ENCODE peak calls at places on chromosomes 11 and 22, in four cellular contexts. E is mesendoderm, B is H1, A is neuronal stem cell. H is an unnamed sample. For H3K79me1, the result is how much of the 10 kb centered on the place peaks cover.

GRCh38 chr11:6202036-6202435 is 3.0 kb downstream of the OR52W1 start:
- DNase-seq in E (no peak), B (no peak), A (no peak), H (no peak)

GRCh38 chr22:18048441-18048898 is 24.1 kb upstream of the MICAL3 start:
- DNase-seq in E (no peak), B (no peak), A (no peak), H (no peak)

GRCh38 chr22:20464096-20464614 is 26.5 kb upstream of the SCARF2 start:
- DNase-seq in E (no peak), B (no peak), A (no peak), H (no peak)

GRCh38 chr11:68946416-68947090 is 34.2 kb downstream of the MRGPRD start:
- DNase-seq in E (no peak), B (no peak), A (no peak), H (no peak)

GRCh38 chr11:134538793-134539192 is 126.8 kb upstream of the B3GAT1 start:
- DNase-seq in E (no peak), B (no peak), A (no peak), H (no peak)

GRCh38 chr22:37419916-37420655 is 7.2 kb downstream of the ELFN2 start:
- DNase-seq in E (peak), B (peak), A (no peak), H (peak)

GRCh38 chr11:76077575-76078150 is 128.6 kb downstream of the WNT11 start:
- DNase-seq in E (no peak), B (no peak), A (no peak), H (no peak)

GRCh38 chr11:66317766-66318575 is 1.1 kb upstream of the CD248 start:
- DNase-seq in E (peak), B (no peak), A (no peak), H (peak)

GRCh38 chr11:39541945-39542351 is 1917.5 kb downstream of the LRRC4C start:
- DNase-seq in E (peak), B (no peak), A (no peak), H (peak)

GRCh38 chr11:65538915-65539374 is 14.1 kb downstream of the SCYL1 start:
- DNase-seq in E (peak), B (no peak), A (no peak), H (peak)

GRCh38 chr22:24323695-24324094 is 53.1 kb downstream of the SPECC1L start:
- DNase-seq in E (no peak), B (no peak), A (no peak), H (no peak)

DNA sequence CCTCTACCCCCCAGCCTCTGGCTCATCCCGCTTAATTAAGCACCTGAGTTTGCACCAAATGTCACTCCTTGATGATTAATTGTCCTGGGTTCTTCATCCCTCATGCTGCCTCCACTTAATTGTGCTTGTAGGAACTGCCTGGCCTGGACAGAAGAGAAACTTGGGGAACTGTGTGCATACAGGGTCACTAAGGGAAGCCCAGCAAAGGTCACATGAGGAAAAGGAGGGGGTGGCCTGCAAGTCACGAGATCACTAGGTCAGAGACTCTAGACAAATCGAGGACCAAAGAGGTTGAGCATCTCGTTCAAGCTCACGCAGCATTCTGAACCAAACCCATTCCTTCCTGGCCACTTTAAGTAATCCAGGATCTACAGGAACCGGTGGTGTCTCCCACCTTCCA is 75.8 kb downstream of the PDE2A start:
- DNase-seq in E (no peak), B (no peak), A (no peak), H (no peak)
- H3K18ac ChIP-seq in E (no peak), B (no peak), A (no peak), H (no peak)

GRCh38 chr11:72647882-72648281 is 26.3 kb downstream of the PDE2A start:
- DNase-seq in E (no peak), B (no peak), A (no peak), H (no peak)
- H3K79me1 ChIP-seq in E (under half), B (under half), A (under half), H (under half)

GRCh38 chr11:59550842-59551650 is 39.7 kb downstream of the OR4D9 start:
- DNase-seq in E (peak), B (peak), A (peak), H (peak)

GRCh38 chr11:59550368-59550841 is 39.1 kb downstream of the OR4D9 start:
- DNase-seq in E (peak), B (peak), A (peak), H (peak)

GRCh38 chr11:59553323-59553722 is 42.0 kb downstream of the OR4D9 start:
- DNase-seq in E (no peak), B (no peak), A (no peak), H (peak)

GRCh38 chr11:59552844-59553243 is 41.5 kb downstream of the OR4D9 start:
- DNase-seq in E (no peak), B (no peak), A (no peak), H (no peak)

GRCh38 chr11:59551651-59552521 is 40.5 kb downstream of the OR4D9 start:
- DNase-seq in E (peak), B (no peak), A (peak), H (peak)
- H4K8ac ChIP-seq in E (no peak), B (no peak), A (no peak), H (no peak)

DNA sequence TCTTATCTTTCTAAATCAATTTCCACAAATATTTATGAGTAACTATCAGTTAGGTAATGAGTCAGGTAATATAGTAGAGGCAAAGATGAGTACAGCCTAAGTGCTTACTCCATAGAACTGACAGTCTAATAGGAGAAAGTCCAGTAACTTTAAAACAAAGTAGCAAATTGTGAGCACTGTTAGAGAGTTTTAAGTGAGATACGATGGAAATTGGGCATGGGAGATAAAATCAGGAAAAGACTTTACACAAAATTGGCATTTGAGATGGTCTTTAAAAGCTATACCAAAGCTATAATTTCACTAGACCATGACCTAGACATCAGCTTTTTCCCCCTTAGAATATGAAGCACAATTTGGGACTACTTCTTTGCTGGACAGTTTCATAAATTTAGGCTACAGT is 113.7 kb downstream of the CSTPP1 start:
- DNase-seq in E (no peak), B (no peak), A (no peak), H (no peak)
- H3K18ac ChIP-seq in E (no peak), B (no peak), A (no peak), H (no peak)

GRCh38 chr11:119016216-119017009 is 1.7 kb downstream of the RPS25 start:
- DNase-seq in E (no peak), B (no peak), A (no peak), H (no peak)

GRCh38 chr11:119014209-119014924 is 3.8 kb downstream of the RPS25 start:
- DNase-seq in E (no peak), B (no peak), A (no peak), H (no peak)

GRCh38 chr11:119018074-119018938 is at the start of the genes RPS25 and TRAPPC4:
- DNase-seq in E (peak), B (peak), A (peak), H (peak)

GRCh38 chr11:119012629-119013170 is 5.4 kb downstream of the RPS25 start:
- DNase-seq in E (no peak), B (no peak), A (no peak), H (no peak)

GRCh38 chr11:119015054-119015611 is 3.0 kb downstream of the RPS25 start:
- DNase-seq in E (no peak), B (no peak), A (no peak), H (no peak)
- H3K79me1 ChIP-seq in E (under half), B (under half), A (under half), H (under half)

DNA sequence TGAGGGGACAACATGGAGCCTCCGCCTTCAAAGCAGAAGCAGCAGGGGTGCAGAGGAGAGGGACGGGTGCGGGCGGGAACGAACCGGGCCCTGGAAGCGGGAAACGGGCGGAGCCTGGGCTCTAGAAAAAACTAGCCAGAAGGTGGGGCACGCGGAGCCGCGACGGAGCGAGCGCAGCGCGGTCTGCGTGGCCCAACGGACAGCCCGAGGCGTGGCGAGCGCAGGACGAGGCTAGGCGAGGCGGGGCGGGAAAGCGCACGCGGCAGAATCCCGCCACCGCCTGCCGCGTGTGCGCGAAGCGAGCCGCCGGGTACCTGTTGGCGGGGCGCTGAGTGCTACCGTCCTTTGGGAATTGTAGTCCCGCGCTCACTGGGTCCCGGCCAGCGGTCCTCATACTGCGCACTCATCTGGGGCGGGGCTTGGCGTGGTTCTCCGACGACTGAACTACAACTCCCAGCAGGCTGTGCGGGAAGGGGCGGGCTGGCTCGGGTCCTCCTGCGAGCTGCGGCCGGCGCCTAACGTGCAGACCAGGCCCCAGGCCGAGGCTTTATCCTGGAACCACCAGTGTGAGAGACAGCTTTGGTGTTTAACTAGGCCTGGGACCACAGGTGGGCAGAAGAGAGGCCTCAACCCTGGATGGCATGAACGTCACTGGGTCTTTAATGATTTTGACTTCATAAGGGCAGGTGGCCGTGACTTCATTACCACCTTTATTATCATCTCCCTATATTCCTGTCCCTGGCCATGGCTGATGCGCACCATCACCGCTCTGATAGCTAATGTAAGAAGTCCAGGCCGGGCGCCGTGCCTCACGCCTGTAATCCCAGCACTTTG is at the start of gene ATL3:
- DNase-seq in E (peak), B (peak), A (peak), H (peak)
- H4K8ac ChIP-seq in E (peak), B (peak), A (no peak), H (no peak)

DNA sequence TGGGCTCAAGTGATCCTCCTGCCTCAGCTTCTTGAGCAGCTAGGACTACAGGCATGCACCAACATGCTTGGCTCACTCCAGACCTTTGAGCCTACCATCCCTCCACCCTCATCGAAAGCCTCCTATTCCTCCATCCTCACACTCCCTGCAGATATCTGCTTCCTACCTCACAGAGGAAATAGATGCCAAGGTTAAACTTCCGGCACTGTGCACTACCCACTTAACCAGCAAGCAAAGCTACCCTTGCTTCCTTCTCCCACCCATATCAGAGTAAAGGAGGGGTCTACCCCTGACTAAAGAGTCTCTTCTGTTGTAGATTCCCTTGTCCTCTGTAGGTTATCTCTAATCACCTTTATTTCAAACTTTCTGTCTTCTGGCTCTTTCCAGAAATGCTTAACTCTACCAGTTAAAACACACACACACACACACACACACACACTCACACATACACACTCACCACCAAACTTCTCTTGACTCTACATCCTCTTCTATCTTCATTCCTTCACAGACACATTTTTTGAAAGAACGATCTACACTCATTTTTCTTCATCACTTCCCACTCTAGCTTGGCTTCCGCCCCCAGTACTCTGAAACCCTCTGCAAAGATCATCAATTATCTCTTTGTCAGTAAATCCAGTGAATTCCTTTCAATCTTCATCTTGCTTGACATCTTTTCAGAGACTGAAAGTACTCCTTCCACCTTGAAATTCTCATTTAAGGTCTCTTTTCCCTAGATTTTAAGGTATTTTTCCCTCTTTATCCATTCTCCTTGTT is 10.9 kb upstream of the SIK2 start:
- DNase-seq in E (no peak), B (no peak), A (no peak), H (no peak)
- H3K18ac ChIP-seq in E (no peak), B (no peak), A (no peak), H (no peak)

DNA sequence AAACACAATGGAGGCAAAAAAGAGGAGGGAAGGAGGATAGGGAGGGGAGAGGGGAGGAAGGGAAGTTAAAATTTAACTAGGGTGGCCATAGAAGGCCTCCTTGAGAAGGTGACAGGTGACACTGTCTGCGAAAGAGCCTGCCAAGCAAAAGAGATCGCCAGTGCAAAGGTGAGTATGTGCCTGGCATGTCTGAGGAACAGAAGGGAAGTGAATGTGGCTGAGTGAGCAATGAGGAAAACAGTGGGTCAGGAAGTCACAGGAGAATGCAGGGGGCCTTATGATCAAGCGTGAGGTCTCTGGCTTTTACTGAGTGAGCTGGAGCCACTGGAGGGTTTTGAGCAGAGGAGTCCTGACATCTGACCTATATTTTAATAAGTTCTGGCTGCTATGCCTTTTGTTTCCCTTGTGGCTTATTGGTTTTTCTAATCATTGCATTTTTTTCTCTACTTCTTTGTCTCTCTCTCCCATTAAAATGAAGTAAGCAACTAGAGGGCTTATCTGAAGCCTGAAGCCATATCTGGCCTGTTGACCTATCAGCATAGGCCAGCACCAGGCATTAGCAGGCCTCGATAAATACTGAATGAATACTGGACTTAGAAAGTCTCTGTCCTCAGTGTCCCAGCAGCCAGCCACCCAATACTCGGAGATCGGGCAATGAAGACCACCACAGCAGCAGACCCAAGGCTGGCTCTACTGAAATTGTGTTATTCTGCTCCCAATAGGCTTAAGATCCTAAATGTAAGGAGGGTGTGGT is 5.6 kb downstream of the AP1B1 start:
- DNase-seq in E (no peak), B (no peak), A (no peak), H (no peak)
- H3K79me1 ChIP-seq in E (under half), B (under half), A (under half), H (under half)

GRCh38 chr11:10350341-10350740 is 45.5 kb downstream of the ADM start:
- DNase-seq in E (peak), B (peak), A (no peak), H (peak)

GRCh38 chr11:10352911-10353550 is 48.2 kb downstream of the ADM start:
- DNase-seq in E (no peak), B (no peak), A (no peak), H (no peak)

GRCh38 chr11:10351435-10351767 is 46.5 kb downstream of the ADM start:
- DNase-seq in E (no peak), B (no peak), A (no peak), H (no peak)

GRCh38 chr11:10349806-10350205 is 44.9 kb downstream of the ADM start:
- DNase-seq in E (peak), B (no peak), A (no peak), H (no peak)

GRCh38 chr11:10351768-10352641 is 47.1 kb downstream of the ADM start:
- DNase-seq in E (peak), B (peak), A (peak), H (peak)
- H4K8ac ChIP-seq in E (no peak), B (peak), A (no peak), H (peak)

GRCh38 chr11:44525473-44526252 is 39.8 kb upstream of the CD82 start:
- DNase-seq in E (no peak), B (no peak), A (no peak), H (no peak)
- H3K18ac ChIP-seq in E (no peak), B (no peak), A (peak), H (no peak)